ENCODE peak calls at places on chromosomes 2 and 18, in four cellular contexts. One of them, this sample, is unnamed.

GRCh38 chr2:86764661-86765307 is 25.9 kb downstream of the CD8A start:
- DNase-seq in Karpas-422: peak; percentile 86
- DNase-seq in CD4-positive, CD25-positive, alpha-beta regulatory T cell: no peak
- DNase-seq in left ventricle myocardium inferior: no peak
- DNase-seq in this sample: peak; percentile 39

GRCh38 chr2:109473616-109474318 is 140.0 kb downstream of the SEPTIN10 start:
- DNase-seq in CD4-positive, CD25-positive, alpha-beta regulatory T cell: no peak
- DNase-seq in left ventricle myocardium inferior: no peak
- DNase-seq in Karpas-422: no peak
- DNase-seq in this sample: no peak

GRCh38 chr18:38186491-38186890 is 620.9 kb upstream of the CELF4 start:
- DNase-seq in CD4-positive, CD25-positive, alpha-beta regulatory T cell: no peak
- DNase-seq in Karpas-422: no peak
- DNase-seq in left ventricle myocardium inferior: no peak
- DNase-seq in this sample: no peak

GRCh38 chr2:218839430-218839829 is 7.8 kb upstream of the PRKAG3 start:
- DNase-seq in CD4-positive, CD25-positive, alpha-beta regulatory T cell: no peak
- DNase-seq in Karpas-422: no peak
- DNase-seq in left ventricle myocardium inferior: no peak
- DNase-seq in this sample: no peak

GRCh38 chr2:47054867-47055266 is 100.2 kb downstream of the STPG4 start:
- DNase-seq in left ventricle myocardium inferior: no peak
- DNase-seq in Karpas-422: no peak
- DNase-seq in CD4-positive, CD25-positive, alpha-beta regulatory T cell: no peak
- DNase-seq in this sample: no peak

GRCh38 chr2:185628985-185629384 is 109.6 kb upstream of the FSIP2 start:
- DNase-seq in left ventricle myocardium inferior: no peak
- DNase-seq in Karpas-422: peak; percentile 74
- DNase-seq in CD4-positive, CD25-positive, alpha-beta regulatory T cell: no peak
- DNase-seq in this sample: peak; percentile 63

GRCh38 chr2:45965841-45966498 is 314.5 kb downstream of the PRKCE start:
- DNase-seq in Karpas-422: no peak
- DNase-seq in CD4-positive, CD25-positive, alpha-beta regulatory T cell: no peak
- DNase-seq in left ventricle myocardium inferior: no peak
- DNase-seq in this sample: no peak

GRCh38 chr18:45340884-45341283 is 274.4 kb upstream of the SLC14A2 start:
- DNase-seq in Karpas-422: no peak
- DNase-seq in CD4-positive, CD25-positive, alpha-beta regulatory T cell: no peak
- DNase-seq in left ventricle myocardium inferior: no peak
- DNase-seq in this sample: no peak

GRCh38 chr2:217069263-217070042 is 209.6 kb upstream of the TNP1 start:
- DNase-seq in left ventricle myocardium inferior: no peak
- DNase-seq in Karpas-422: no peak
- DNase-seq in CD4-positive, CD25-positive, alpha-beta regulatory T cell: no peak
- DNase-seq in this sample: no peak

GRCh38 chr2:46091004-46091403 is 206.2 kb upstream of the EPAS1 start:
- DNase-seq in Karpas-422: no peak
- DNase-seq in CD4-positive, CD25-positive, alpha-beta regulatory T cell: no peak
- DNase-seq in left ventricle myocardium inferior: no peak
- DNase-seq in this sample: no peak

GRCh38 chr2:205947621-205948495 is 138.1 kb downstream of the INO80D start:
- DNase-seq in CD4-positive, CD25-positive, alpha-beta regulatory T cell: peak; percentile 11
- DNase-seq in left ventricle myocardium inferior: peak; percentile 65
- DNase-seq in Karpas-422: peak; percentile 77
- DNase-seq in this sample: peak; percentile 60

GRCh38 chr2:203682688-203683130 is 23.7 kb upstream of the CD28 start:
- DNase-seq in CD4-positive, CD25-positive, alpha-beta regulatory T cell: no peak
- DNase-seq in left ventricle myocardium inferior: no peak
- DNase-seq in Karpas-422: peak; percentile 9
- DNase-seq in this sample: no peak

DNA sequence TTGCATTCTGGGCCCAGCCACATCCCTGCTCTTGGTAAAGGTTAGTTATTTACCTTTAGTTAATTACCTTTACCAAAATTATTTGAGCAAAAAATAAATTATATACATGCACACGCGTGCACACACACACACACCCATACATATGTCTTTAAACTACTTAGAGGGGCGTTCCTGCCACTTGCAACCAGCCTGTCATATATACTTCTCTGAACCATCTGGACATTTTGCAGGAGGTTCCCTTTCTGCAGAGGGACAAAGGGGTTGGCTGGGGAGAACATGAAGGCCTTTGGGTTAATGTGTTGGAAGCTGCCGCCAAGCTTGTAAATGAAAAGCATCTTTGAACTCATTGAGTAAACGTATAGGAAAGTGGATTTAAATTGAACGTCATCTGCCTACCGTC is 46.3 kb downstream of the SERTAD2 start:
- DNase-seq in Karpas-422: no peak
- DNase-seq in left ventricle myocardium inferior: no peak
- DNase-seq in CD4-positive, CD25-positive, alpha-beta regulatory T cell: no peak
- DNase-seq in this sample: no peak
- H3K27ac ChIP-seq in Karpas-422: no peak overlapping the region
- H3K27ac ChIP-seq in left ventricle myocardium inferior: no peak overlapping the region
- H3K27ac ChIP-seq in CD4-positive, CD25-positive, alpha-beta regulatory T cell: peak overlapping the region; percentile 87
- H3K27ac ChIP-seq in this sample: no peak overlapping the region

GRCh38 chr2:201057089-201057499 is 14.4 kb downstream of the HYCC2 start:
- DNase-seq in Karpas-422: no peak
- DNase-seq in CD4-positive, CD25-positive, alpha-beta regulatory T cell: no peak
- DNase-seq in left ventricle myocardium inferior: no peak
- DNase-seq in this sample: no peak
- H3K4me1 ChIP-seq in Karpas-422: peaks cover 45% of the 10 kb centered on the region
- H3K4me1 ChIP-seq in CD4-positive, CD25-positive, alpha-beta regulatory T cell: peaks cover 3% of the 10 kb centered on the region
- H3K4me1 ChIP-seq in left ventricle myocardium inferior: peaks cover 38% of the 10 kb centered on the region
- H3K4me1 ChIP-seq in this sample: no peaks in the 10 kb centered on the region

DNA sequence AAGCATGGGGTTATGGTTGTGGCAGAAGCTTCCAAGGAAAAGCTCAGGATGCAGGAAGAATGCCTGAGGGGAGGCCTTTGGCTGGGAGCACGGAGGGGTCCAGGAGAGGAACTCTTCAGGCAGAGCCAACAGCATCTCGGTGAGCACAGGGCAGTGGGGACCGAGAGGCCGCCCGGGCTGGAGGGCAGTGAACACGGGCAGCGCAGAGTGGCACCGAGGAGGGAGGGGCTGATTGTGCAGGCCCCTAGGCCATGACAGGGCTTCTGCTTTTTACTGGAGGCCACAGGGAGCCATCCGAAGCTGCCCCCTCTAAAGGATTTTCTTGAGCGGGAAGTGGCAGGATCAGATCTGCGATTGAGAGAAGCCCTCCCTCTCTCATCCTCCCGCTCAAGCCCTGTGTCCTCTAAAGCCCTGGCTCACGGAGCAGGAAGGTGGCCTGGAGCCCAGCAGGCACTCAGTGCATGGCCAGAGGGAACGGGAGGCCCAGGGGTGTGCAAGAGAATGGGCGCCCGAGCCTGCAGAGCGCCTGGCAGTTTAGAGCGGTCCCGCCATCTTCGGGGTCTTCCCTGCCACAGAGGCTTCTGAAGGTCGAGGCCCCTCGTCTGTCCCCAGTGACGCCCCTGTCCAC is 110.0 kb upstream of the STON1 start:
- DNase-seq in CD4-positive, CD25-positive, alpha-beta regulatory T cell: no peak
- DNase-seq in left ventricle myocardium inferior: peak; percentile 21
- DNase-seq in Karpas-422: no peak
- DNase-seq in this sample: no peak
- H3K27ac ChIP-seq in CD4-positive, CD25-positive, alpha-beta regulatory T cell: peak overlapping the region; percentile 56
- H3K27ac ChIP-seq in left ventricle myocardium inferior: peak overlapping the region; percentile 73
- H3K27ac ChIP-seq in Karpas-422: no peak overlapping the region
- H3K27ac ChIP-seq in this sample: no peak overlapping the region

DNA sequence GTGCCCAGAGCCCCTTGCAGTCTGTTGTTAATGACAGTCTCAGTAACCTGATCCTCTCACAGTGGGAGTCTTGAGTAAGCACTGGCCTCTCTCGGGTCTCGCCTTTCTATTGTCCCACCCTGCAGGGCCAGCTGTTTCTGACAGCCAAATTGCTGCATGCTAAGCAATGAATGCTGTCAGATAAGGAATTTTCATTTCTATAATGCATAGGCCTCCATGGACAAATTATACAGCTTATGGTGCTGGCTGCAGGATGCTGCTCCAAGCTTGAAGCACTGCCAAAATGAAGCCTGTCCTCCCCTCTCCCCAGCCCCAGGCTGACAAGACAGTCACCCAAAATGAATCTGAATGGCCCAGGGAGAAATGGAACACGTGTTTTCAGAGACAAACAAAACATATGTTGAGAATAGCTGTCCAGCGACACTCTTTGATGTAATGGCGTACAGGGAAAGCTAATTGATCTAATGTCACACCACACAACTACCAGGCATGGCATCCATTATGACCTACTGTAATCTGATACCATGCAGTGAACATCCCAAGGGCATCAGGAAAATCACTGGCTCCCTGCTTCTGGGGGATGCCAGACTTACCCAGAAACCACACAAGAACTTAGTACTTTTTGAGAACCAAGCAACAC is 36.8 kb downstream of the ACVR1 start:
- DNase-seq in CD4-positive, CD25-positive, alpha-beta regulatory T cell: no peak
- DNase-seq in left ventricle myocardium inferior: no peak
- DNase-seq in Karpas-422: no peak
- DNase-seq in this sample: peak; percentile 66
- H3K4me1 ChIP-seq in CD4-positive, CD25-positive, alpha-beta regulatory T cell: peaks cover 34% of the 10 kb centered on the region
- H3K4me1 ChIP-seq in left ventricle myocardium inferior: peaks cover 91% of the 10 kb centered on the region
- H3K4me1 ChIP-seq in Karpas-422: no peaks in the 10 kb centered on the region
- H3K4me1 ChIP-seq in this sample: peaks cover 20% of the 10 kb centered on the region

GRCh38 chr2:212998629-212999359 is 152.6 kb downstream of the IKZF2 start:
- DNase-seq in CD4-positive, CD25-positive, alpha-beta regulatory T cell: no peak
- DNase-seq in Karpas-422: no peak
- DNase-seq in left ventricle myocardium inferior: no peak
- DNase-seq in this sample: no peak
- H3K27ac ChIP-seq in CD4-positive, CD25-positive, alpha-beta regulatory T cell: peak overlapping the region; percentile 49
- H3K27ac ChIP-seq in Karpas-422: no peak overlapping the region
- H3K27ac ChIP-seq in left ventricle myocardium inferior: no peak overlapping the region
- H3K27ac ChIP-seq in this sample: no peak overlapping the region

GRCh38 chr2:33158482-33159003 is 211.8 kb downstream of the LTBP1 start:
- DNase-seq in left ventricle myocardium inferior: no peak
- DNase-seq in CD4-positive, CD25-positive, alpha-beta regulatory T cell: no peak
- DNase-seq in Karpas-422: no peak
- DNase-seq in this sample: no peak
- H3K4me1 ChIP-seq in left ventricle myocardium inferior: peaks cover 10% of the 10 kb centered on the region
- H3K4me1 ChIP-seq in CD4-positive, CD25-positive, alpha-beta regulatory T cell: no peaks in the 10 kb centered on the region
- H3K4me1 ChIP-seq in Karpas-422: no peaks in the 10 kb centered on the region
- H3K4me1 ChIP-seq in this sample: no peaks in the 10 kb centered on the region

DNA sequence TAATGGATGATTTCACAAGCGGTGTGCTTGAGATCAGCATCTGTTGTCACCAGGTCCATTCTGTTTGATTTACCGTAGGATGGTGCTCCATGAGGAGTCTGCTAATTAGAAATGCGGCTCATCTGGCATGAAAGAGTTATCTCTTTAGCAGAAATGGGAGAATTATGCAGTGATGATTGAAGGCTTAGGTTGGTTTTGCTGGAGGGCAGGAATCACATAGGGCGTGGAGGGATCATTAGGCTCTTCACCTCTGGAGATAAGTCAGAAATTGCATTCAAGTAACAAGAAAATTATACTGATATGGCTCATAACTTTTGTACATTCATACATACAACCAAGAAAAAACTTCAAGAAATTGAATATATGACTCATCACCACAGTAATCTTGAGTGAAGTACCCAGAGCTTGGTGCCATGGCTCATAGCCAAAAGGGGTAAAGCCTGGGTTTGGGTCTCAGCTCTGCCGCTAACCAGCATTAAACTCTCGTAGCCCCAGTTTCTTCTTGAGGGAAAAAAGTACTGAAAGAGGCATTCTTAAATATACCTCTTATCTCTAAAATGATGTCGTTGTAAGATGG is 41.5 kb downstream of the CRIM1 start:
- DNase-seq in CD4-positive, CD25-positive, alpha-beta regulatory T cell: no peak
- DNase-seq in left ventricle myocardium inferior: no peak
- DNase-seq in Karpas-422: no peak
- DNase-seq in this sample: no peak
- H3K27ac ChIP-seq in CD4-positive, CD25-positive, alpha-beta regulatory T cell: no peak overlapping the region
- H3K27ac ChIP-seq in left ventricle myocardium inferior: peak overlapping the region; percentile 16
- H3K27ac ChIP-seq in Karpas-422: no peak overlapping the region
- H3K27ac ChIP-seq in this sample: no peak overlapping the region

DNA sequence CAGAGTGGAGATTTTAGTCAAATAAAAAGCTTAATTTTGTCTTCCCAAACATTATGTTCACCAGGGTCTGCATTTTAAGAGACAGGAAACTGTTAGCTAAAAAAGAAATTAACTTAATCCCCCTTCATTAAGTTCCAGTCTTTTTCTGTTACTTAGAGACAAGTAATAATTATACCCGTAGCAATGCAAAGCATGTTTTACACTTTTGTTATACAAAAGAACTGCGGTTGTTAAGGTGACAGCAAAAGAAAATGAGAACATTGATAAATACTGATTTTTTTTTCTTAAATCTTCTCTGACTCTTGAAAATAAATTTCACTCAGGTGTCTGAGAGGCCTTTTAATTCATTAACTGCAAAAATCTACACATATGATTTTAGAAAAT is 101.4 kb downstream of the MEIS1 start:
- DNase-seq in Karpas-422: peak; percentile 56
- DNase-seq in left ventricle myocardium inferior: no peak
- DNase-seq in CD4-positive, CD25-positive, alpha-beta regulatory T cell: no peak
- DNase-seq in this sample: no peak
- H3K4me1 ChIP-seq in Karpas-422: peaks cover 49% of the 10 kb centered on the region
- H3K4me1 ChIP-seq in left ventricle myocardium inferior: peaks cover 75% of the 10 kb centered on the region
- H3K4me1 ChIP-seq in CD4-positive, CD25-positive, alpha-beta regulatory T cell: no peaks in the 10 kb centered on the region
- H3K4me1 ChIP-seq in this sample: peaks cover 2% of the 10 kb centered on the region

DNA sequence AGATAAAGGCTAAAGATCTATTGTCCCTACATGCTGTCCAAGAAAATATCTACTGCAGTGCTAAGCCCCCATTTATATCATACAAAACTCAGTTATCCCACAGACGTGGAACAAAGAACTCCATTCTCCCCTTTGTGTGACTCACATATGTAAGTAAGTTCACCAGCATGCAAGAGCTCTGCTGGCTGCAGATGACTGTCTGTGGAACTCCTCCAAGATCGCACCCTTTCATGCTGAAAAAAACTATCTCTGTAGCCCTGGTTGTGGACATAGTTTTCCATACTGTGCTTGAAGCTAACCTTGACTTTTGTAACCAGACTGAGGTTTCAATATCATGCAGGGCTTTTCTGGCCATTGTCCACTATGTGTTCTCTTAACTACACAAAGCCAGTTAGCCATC is 207.1 kb downstream of the ZNF521 start:
- DNase-seq in left ventricle myocardium inferior: no peak
- DNase-seq in Karpas-422: no peak
- DNase-seq in CD4-positive, CD25-positive, alpha-beta regulatory T cell: no peak
- DNase-seq in this sample: no peak
- H3K27ac ChIP-seq in left ventricle myocardium inferior: no peak overlapping the region
- H3K27ac ChIP-seq in Karpas-422: no peak overlapping the region
- H3K27ac ChIP-seq in CD4-positive, CD25-positive, alpha-beta regulatory T cell: no peak overlapping the region
- H3K27ac ChIP-seq in this sample: no peak overlapping the region